ENCODE peak calls at places on chromosomes 11 and 22, in seven cellular contexts. R, P, K, V, F, G and U are unnamed samples.

GRCh38 chr11:58921778-58922390 is 17.4 kb upstream of the GLYATL1 start:
- DNase-seq in F (no peak), G (no peak), K (no peak), V (no peak), P (no peak), R (no peak), U (no peak)

GRCh38 chr11:130847517-130847916 is 68.8 kb downstream of the SNX19 start:
- DNase-seq in K (no peak), G (no peak), P (no peak), V (no peak), R (no peak), F (no peak), U (no peak)

GRCh38 chr11:6607190-6607635 is 3.6 kb downstream of the ILK start:
- DNase-seq in P (no peak), G (no peak), R (no peak), K (peak; percentile 13), F (no peak), V (no peak), U (no peak)

GRCh38 chr11:118289411-118289810 is 15.1 kb upstream of the CD3E start:
- DNase-seq in P (no peak), F (no peak), R (no peak), G (no peak), V (no peak), K (no peak), U (no peak)

GRCh38 chr11:96013459-96014213 is 89.7 kb upstream of the MTMR2 start:
- DNase-seq in V (no peak), R (peak; percentile 57), P (no peak), K (no peak), G (no peak), F (no peak), U (peak; percentile 16)

GRCh38 chr11:134506046-134506445 is 94.0 kb upstream of the B3GAT1 start:
- DNase-seq in G (no peak), P (no peak), F (no peak), K (no peak), V (no peak), R (peak; percentile 20), U (no peak)

GRCh38 chr11:2413735-2414579 is 13.4 kb downstream of the TSSC4 start:
- DNase-seq in K (no peak), V (no peak), P (no peak), F (no peak), G (no peak), R (no peak), U (no peak)

GRCh38 chr11:87529486-87529885 is 491.8 kb downstream of the TMEM135 start:
- DNase-seq in K (no peak), F (no peak), P (no peak), R (no peak), G (no peak), V (no peak), U (no peak)

GRCh38 chr11:93986716-93987115 is 34.4 kb upstream of the HEPHL1 start:
- DNase-seq in R (no peak), P (no peak), V (no peak), K (no peak), G (peak; percentile 29), F (peak; percentile 48), U (no peak)

GRCh38 chr11:110897035-110897434 is 184.8 kb upstream of the ARHGAP20 start:
- DNase-seq in G (no peak), K (no peak), R (no peak), V (no peak), F (no peak), P (no peak), U (no peak)

GRCh38 chr11:130441726-130442125 is 6.7 kb upstream of the ADAMTS15 start:
- DNase-seq in G (no peak), V (no peak), K (no peak), R (no peak), P (no peak), F (no peak), U (no peak)

GRCh38 chr22:43436536-43437267 is 24.9 kb downstream of the MPPED1 start:
- DNase-seq in F (no peak), G (no peak), P (no peak), K (no peak), V (no peak), R (no peak), U (no peak)

GRCh38 chr11:14114269-14114668 is 151.7 kb downstream of the SPON1 start:
- DNase-seq in K (no peak), V (no peak), G (no peak), F (no peak), R (no peak), P (no peak), U (no peak)

GRCh38 chr22:22085702-22086500 is 103.3 kb upstream of the TOP3B start:
- DNase-seq in P (no peak), R (no peak), G (no peak), F (no peak), V (no peak), K (no peak), U (peak; percentile 19)

GRCh38 chr11:95156916-95157568 is 67.4 kb downstream of the ENDOD1 start:
- DNase-seq in K (peak; percentile 47), R (peak; percentile 84), F (no peak), G (no peak), P (no peak), V (no peak), U (no peak)

GRCh38 chr11:134684576-134684975 is 272.5 kb upstream of the B3GAT1 start:
- DNase-seq in V (no peak), K (no peak), G (no peak), R (peak; percentile 38), P (no peak), F (no peak), U (no peak)

GRCh38 chr11:118001494-118001971 is 15.3 kb downstream of the IL10RA start:
- DNase-seq in P (no peak), R (no peak), F (no peak), G (no peak), V (no peak), K (no peak), U (peak; percentile 4)

GRCh38 chr11:2837096-2837601 is 48.4 kb downstream of the CDKN1C start:
- DNase-seq in R (peak; percentile 93), P (no peak), F (peak; percentile 82), V (peak; percentile 68), G (peak; percentile 61), K (peak; percentile 61), U (peak; percentile 18)

GRCh38 chr11:75275581-75275980 is 35.0 kb downstream of the TPBGL start:
- DNase-seq in P (no peak), K (no peak), R (peak; percentile 73), V (peak; percentile 65), F (peak; percentile 57), G (no peak), U (peak; percentile 51)

GRCh38 chr22:47090591-47091240 is 328.3 kb downstream of the TBC1D22A start:
- DNase-seq in G (no peak), V (no peak), K (peak; percentile 44), F (no peak), P (no peak), R (no peak), U (no peak)

GRCh38 chr11:11173316-11174025 is 179.6 kb downstream of the CSNK2A3 start:
- DNase-seq in V (no peak), G (no peak), F (no peak), P (no peak), K (no peak), R (no peak), U (no peak)

DNA sequence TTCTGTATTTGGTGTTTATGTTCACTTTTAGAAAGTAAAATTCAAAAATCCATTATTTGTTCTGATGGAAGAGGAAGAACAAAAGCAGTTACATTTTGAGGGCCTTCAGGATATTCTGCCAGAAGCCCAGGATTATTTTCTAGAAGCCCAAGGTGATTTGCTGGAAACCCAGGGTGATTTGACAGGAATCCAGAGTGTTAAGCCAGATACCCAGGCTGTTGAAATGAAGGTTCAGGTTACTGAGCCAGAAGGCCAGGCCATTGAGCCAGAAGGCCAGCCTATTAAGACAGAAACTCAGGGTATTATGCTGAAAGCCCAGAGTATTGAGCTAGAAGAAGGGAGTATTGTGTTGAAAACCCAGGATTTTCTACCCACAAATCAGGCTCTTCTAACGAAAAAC is 33.1 kb downstream of the CCDC15 start:
- DNase-seq in P (no peak), G (no peak), F (no peak), R (no peak), V (no peak), K (no peak), U (no peak)
- TF ChIP-seq POLR2A in P (no peak), G (no peak), F (no peak), R (no peak), V (no peak), K (no peak), U (no peak)

DNA sequence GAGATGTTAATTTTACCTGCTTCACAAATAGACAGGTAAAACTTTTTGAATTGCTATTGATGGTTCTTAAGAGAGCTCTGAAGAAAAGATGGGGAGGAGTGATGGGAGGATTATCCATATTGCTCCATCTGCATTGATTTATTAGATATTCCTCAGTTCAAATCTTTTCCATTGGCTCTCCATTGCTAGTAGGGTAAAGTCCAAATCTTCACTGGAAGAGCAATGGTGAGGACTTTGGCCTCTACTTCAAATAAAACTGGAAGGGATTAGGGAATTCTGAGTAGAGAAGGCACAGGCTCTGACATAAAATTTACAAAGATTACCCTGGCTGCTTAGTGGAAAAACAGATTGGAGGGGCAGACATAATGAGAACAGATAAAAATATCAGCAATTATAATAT is 1024.1 kb downstream of the LRRC4C start:
- DNase-seq in P (no peak), F (no peak), K (no peak), G (no peak), R (no peak), V (no peak), U (no peak)
- TF ChIP-seq POLR2A in P (no peak), F (no peak), K (no peak), G (no peak), R (no peak), V (no peak), U (no peak)

DNA sequence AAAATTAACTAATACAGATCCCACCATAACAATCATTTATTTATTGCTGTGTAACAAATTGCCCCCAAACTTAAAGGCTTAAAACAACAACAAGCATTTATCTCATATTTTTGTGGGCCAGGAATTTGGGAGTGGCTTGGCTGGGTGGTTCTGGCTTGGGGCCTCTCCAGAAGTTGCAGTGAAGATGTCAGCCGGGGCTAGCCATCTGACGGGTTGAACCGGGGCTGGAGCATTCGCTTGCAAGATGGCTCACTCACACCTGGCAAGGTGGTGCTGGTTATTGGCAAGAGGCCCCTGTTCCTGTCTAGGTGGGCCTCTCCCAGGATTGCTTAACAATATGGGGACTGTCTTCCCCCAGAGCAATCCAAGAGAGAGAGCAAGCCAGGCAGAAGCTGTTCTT is 29.4 kb downstream of the ACO2 start:
- DNase-seq in F (no peak), V (no peak), R (no peak), P (no peak), K (no peak), G (no peak), U (no peak)
- TF ChIP-seq POLR2A in F (no peak), V (no peak), R (no peak), P (no peak), K (no peak), G (no peak), U (no peak)

GRCh38 chr11:120808616-120809050 is 215.3 kb upstream of the TBCEL start:
- DNase-seq in R (no peak), K (no peak), P (no peak), F (no peak), V (no peak), G (no peak), U (no peak)
- TF ChIP-seq POLR2A in R (no peak), K (no peak), P (no peak), F (no peak), V (no peak), G (no peak), U (no peak)